ENCODE peak calls at places on chromosomes 3 and 15, in ten cellular contexts. Q, I, J, R, V, E, Y, W, L and N are unnamed samples.
A peak's percentile ranks its signal among the peaks of the same experiment; 100 is the strongest.

GRCh38 chr3:49465269-49466034 is 4.6 kb upstream of the DAG1 start:
- DNase-seq in R (no peak), Y (no peak), L (peak; percentile 51), E (peak; percentile 71), Q (peak; percentile 26), I (no peak), V (peak; percentile 29), J (no peak), W (peak; percentile 34), N (no peak)

GRCh38 chr3:195100903-195101591 is 169.9 kb downstream of the XXYLT1 start:
- DNase-seq in Q (peak; percentile 74), I (no peak), Y (no peak), L (no peak), V (peak; percentile 78), E (peak; percentile 35), W (peak; percentile 76), R (peak; percentile 55), J (no peak), N (peak; percentile 91)

GRCh38 chr3:56754753-56755365 is 46.9 kb downstream of the ARHGEF3 start:
- DNase-seq in J (peak; percentile 39), W (no peak), E (no peak), Q (no peak), V (peak; percentile 37), I (no peak), R (no peak), L (no peak), Y (no peak), N (peak; percentile 86)

GRCh38 chr15:40921949-40922607 is 7.1 kb upstream of the DLL4 start:
- DNase-seq in W (no peak), E (no peak), J (no peak), V (no peak), R (no peak), Y (no peak), I (no peak), Q (no peak), L (no peak), N (no peak)

GRCh38 chr3:150345021-150345538 is 63.0 kb upstream of the TSC22D2 start:
- DNase-seq in R (no peak), W (no peak), J (no peak), L (peak; percentile 99), E (no peak), Q (no peak), I (no peak), V (no peak), Y (peak; percentile 75), N (peak; percentile 45)

GRCh38 chr15:61033938-61034792 is 194.9 kb downstream of the RORA start:
- DNase-seq in Y (no peak), Q (no peak), E (no peak), I (no peak), R (peak; percentile 7), V (no peak), L (no peak), W (no peak), J (no peak), N (no peak)

GRCh38 chr15:55799287-55800212 is 56.6 kb upstream of the PRTG start:
- DNase-seq in Y (no peak), W (peak; percentile 73), I (peak; percentile 53), J (no peak), V (no peak), R (peak; percentile 52), Q (no peak), E (peak; percentile 69), L (no peak), N (no peak)

GRCh38 chr3:7241584-7242302 is 380.8 kb downstream of the GRM7 start:
- DNase-seq in J (no peak), E (no peak), I (no peak), V (no peak), Y (no peak), R (no peak), Q (no peak), W (no peak), L (no peak), N (no peak)

GRCh38 chr3:99330281-99330680 is 308.1 kb upstream of the COL8A1 start:
- DNase-seq in Q (no peak), E (peak; percentile 79), I (peak; percentile 49), J (no peak), R (peak; percentile 34), W (no peak), Y (no peak), V (no peak), L (no peak), N (no peak)

GRCh38 chr15:63019539-63020109 is 22.9 kb upstream of the TPM1 start:
- DNase-seq in E (peak; percentile 78), I (peak; percentile 93), L (peak; percentile 99), W (no peak), J (no peak), Y (peak; percentile 97), R (peak; percentile 95), Q (no peak), V (no peak), N (no peak)

GRCh38 chr3:58835075-58835474 is 168.5 kb upstream of the FAM3D start:
- DNase-seq in Y (no peak), W (no peak), V (no peak), L (peak; percentile 52), I (peak; percentile 45), J (no peak), R (peak; percentile 38), Q (no peak), E (peak; percentile 3), N (no peak)

DNA sequence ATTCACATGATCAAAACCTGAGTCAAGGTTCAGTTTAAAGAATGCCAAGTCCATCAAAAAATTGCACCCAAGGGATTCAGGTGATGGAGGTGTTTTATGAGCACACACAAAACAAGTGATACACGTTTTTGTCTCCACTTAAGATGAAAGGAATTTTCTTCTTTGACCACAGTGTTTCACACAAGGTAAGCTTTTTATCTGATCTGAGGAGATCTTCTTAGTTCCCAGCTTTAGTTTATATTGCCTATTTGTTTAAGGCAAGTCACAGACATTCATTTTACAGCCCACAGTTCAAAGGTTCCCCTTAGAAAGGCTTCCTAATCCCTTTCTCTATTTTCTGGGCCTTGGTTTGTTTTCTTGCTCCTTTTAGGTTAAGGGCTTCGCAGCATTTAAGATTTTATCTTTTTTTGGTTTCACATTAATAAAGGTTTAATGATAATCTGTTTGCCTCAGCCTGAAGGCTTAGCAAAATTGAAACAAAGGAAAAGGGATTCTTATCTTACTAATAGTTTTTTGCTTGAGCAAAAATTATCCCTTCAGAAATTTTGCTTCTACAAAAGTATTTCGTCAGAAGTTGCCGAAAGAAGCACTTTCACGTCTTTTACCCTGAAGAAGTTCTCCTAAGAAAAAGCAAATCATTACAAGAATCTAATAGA is 420.5 kb upstream of the NAALADL2 start:
- DNase-seq in E (peak; percentile 17), V (no peak), R (no peak), J (no peak), W (no peak), I (no peak), L (peak; percentile 12), Q (no peak), Y (no peak), N (no peak)
- H3K4me3 ChIP-seq in E (peak overlapping the region; percentile 67), V (no peak overlapping the region), R (no peak overlapping the region), J (no peak overlapping the region), W (peak overlapping the region; percentile 76), I (no peak overlapping the region), L (peak overlapping the region; percentile 79), Q (peak overlapping the region; percentile 79), Y (no peak overlapping the region), N (no peak overlapping the region)

DNA sequence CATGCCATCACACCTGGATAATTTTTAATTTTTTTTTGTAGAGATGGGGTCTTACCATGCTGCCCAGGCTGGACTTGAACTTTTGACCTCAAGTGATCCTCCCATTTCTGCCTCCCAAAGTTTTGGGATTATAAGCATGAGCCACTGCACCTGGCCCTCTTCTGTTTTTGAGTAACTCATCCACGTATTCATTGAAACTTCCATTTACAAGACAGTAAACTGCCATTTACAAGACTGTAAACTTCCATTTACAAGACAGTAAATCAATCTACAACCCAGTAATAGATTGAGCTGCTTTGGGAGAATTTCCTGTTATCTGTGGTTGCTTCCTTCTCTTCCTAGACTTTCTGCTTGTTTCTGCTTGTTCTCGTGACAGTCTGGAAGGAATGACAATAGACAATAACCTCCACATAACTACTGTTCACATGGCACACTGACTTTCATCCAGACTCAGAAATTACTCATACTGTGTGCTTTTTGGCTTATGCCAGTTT is 114.7 kb upstream of the CCNL1 start:
- DNase-seq in Y (no peak), I (no peak), Q (no peak), V (no peak), E (peak; percentile 24), W (no peak), J (no peak), R (no peak), L (peak; percentile 87), N (no peak)
- H3K4me3 ChIP-seq in Y (no peak overlapping the region), I (no peak overlapping the region), Q (no peak overlapping the region), V (no peak overlapping the region), E (no peak overlapping the region), W (no peak overlapping the region), J (no peak overlapping the region), R (no peak overlapping the region), L (no peak overlapping the region), N (no peak overlapping the region)

GRCh38 chr3:160753953-160754352 is 2.1 kb upstream of the PPM1L start:
- DNase-seq in V (no peak), J (no peak), R (no peak), Q (no peak), Y (no peak), W (no peak), E (no peak), I (no peak), L (no peak), N (no peak)
- H3K4me3 ChIP-seq in V (peak overlapping the region; percentile 90), J (peak overlapping the region; percentile 73), R (no peak overlapping the region), Q (peak overlapping the region; percentile 91), Y (peak overlapping the region; percentile 50), W (peak overlapping the region; percentile 74), E (peak overlapping the region; percentile 70), I (peak overlapping the region; percentile 71), L (peak overlapping the region; percentile 63), N (peak overlapping the region; percentile 75)

GRCh38 chr15:77529394-77530159 is 103.1 kb downstream of the LINGO1 start:
- DNase-seq in E (no peak), W (no peak), Q (no peak), V (no peak), Y (peak; percentile 72), R (no peak), I (no peak), L (no peak), J (no peak), N (peak; percentile 67)

GRCh38 chr15:77532067-77532710 is 100.5 kb downstream of the LINGO1 start:
- DNase-seq in Y (peak; percentile 37), Q (no peak), L (no peak), J (no peak), W (no peak), V (no peak), I (no peak), R (no peak), E (no peak), N (peak; percentile 58)

GRCh38 chr15:77528968-77529319 is 103.8 kb downstream of the LINGO1 start:
- DNase-seq in E (no peak), L (no peak), V (no peak), Q (no peak), J (no peak), R (no peak), Y (no peak), I (no peak), W (peak; percentile 81), N (peak; percentile 56)

GRCh38 chr15:77531191-77532000 is 101.3 kb downstream of the LINGO1 start:
- DNase-seq in E (no peak), R (no peak), V (no peak), I (no peak), J (no peak), W (no peak), Y (peak; percentile 61), Q (no peak), L (no peak), N (peak; percentile 31)

DNA sequence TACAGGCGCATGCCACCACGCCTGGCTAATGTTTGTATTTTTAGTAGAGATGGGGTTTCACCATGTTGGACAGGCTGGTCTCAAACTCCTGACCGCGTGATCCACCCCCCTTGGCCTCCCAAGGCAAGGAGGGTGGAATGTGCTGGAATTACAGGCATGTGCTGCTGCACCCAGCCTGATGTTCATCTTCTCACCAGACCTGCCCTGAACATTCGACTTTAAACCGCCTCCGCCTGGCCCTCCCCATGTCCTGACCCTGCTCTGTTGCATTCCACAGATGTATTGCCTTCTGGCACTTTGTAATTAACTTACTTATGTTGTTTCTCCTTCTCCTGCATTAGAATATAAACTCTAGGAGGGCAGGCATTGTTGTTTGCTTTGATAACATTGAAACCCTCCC is 102.1 kb downstream of the LINGO1 start:
- DNase-seq in I (no peak), J (no peak), L (no peak), V (no peak), R (no peak), W (no peak), Y (peak; percentile 23), E (no peak), Q (no peak), N (peak; percentile 23)
- H3K4me3 ChIP-seq in I (no peak overlapping the region), J (no peak overlapping the region), L (no peak overlapping the region), V (no peak overlapping the region), R (no peak overlapping the region), W (no peak overlapping the region), Y (no peak overlapping the region), E (no peak overlapping the region), Q (no peak overlapping the region), N (no peak overlapping the region)